ENCODE peak calls at places on chromosomes 4 and X, in six cellular contexts. E is A549, Q is GM23338, Z is HCT116, B is HepG2, O is K562. J is an unnamed sample.

GRCh38 chr4:146495277-146495676 is 26.5 kb downstream of the SLC10A7 start:
- DNase-seq in E (no peak), Q (no peak), Z (no peak), B (peak), O (no peak), J (no peak)

GRCh38 chr4:180407273-180407885 is 1835.8 kb upstream of the TENM3 start:
- DNase-seq in E (no peak), Q (no peak), Z (no peak), B (no peak), O (no peak), J (no peak)

GRCh38 chrX:20159811-20160385 is 18.3 kb upstream of the EIF1AX start:
- DNase-seq in E (no peak), Q (no peak), Z (no peak), B (no peak), O (no peak), J (no peak)

GRCh38 chr4:121034010-121034409 is 38.3 kb downstream of the NDNF start:
- DNase-seq in E (no peak), Q (no peak), Z (no peak), B (no peak), O (no peak), J (peak)

GRCh38 chr4:180356766-180357165 is 1886.4 kb upstream of the TENM3 start:
- DNase-seq in E (no peak), Q (no peak), Z (no peak), B (no peak), O (no peak), J (no peak)

GRCh38 chr4:1953335-1953734 is 55.4 kb downstream of the NELFA start:
- DNase-seq in E (no peak), Q (no peak), Z (no peak), B (no peak), O (no peak), J (no peak)

GRCh38 chr4:114017120-114017917 is 37.9 kb upstream of the ARSJ start:
- DNase-seq in E (no peak), Q (no peak), Z (no peak), B (no peak), O (no peak), J (no peak)

GRCh38 chrX:39850630-39851152 is 247.1 kb downstream of the BCOR start:
- DNase-seq in E (no peak), Q (no peak), Z (no peak), B (no peak), O (peak), J (peak)

GRCh38 chr4:128163177-128164117 is 102.3 kb downstream of the LARP1B start:
- DNase-seq in E (peak), Q (peak), Z (peak), B (peak), O (no peak), J (no peak)

GRCh38 chrX:132622130-132622529 is 133.3 kb upstream of the MBNL3 start:
- DNase-seq in E (no peak), Q (no peak), Z (peak), B (no peak), O (peak), J (no peak)

GRCh38 chrX:110418220-110418856 is 59.7 kb downstream of the RTL9 start:
- DNase-seq in E (peak), Q (peak), Z (no peak), B (no peak), O (peak), J (no peak)

GRCh38 chr4:8552024-8552423 is 28.2 kb upstream of the GPR78 start:
- DNase-seq in E (no peak), Q (no peak), Z (no peak), B (no peak), O (no peak), J (no peak)

GRCh38 chr4:184100297-184100885 is 117.3 kb downstream of the ENPP6 start:
- DNase-seq in E (peak), Q (peak), Z (peak), B (no peak), O (peak), J (no peak)

GRCh38 chr4:20987191-20987590 is 286.9 kb downstream of the PACRGL start:
- DNase-seq in E (no peak), Q (peak), Z (no peak), B (no peak), O (no peak), J (no peak)

GRCh38 chrX:109270580-109271484 is 211.1 kb downstream of the GUCY2F start:
- DNase-seq in E (no peak), Q (no peak), Z (peak), B (no peak), O (no peak), J (peak)

GRCh38 chr4:167897116-167897515 is 195.2 kb upstream of the ANXA10 start:
- DNase-seq in E (no peak), Q (peak), Z (peak), B (peak), O (no peak), J (no peak)

GRCh38 chr4:142817442-142817841 is 28.7 kb downstream of the INPP4B start:
- DNase-seq in E (no peak), Q (no peak), Z (peak), B (no peak), O (no peak), J (peak)

GRCh38 chr4:86640469-86640868 is 46.4 kb downstream of the PTPN13 start:
- DNase-seq in E (no peak), Q (no peak), Z (no peak), B (no peak), O (no peak), J (no peak)

GRCh38 chr4:98482847-98483806 is 175.3 kb downstream of the TSPAN5 start:
- DNase-seq in E (peak), Q (no peak), Z (peak), B (peak), O (no peak), J (no peak)

GRCh38 chrX:115650916-115651315 is 89.9 kb downstream of the PLS3 start:
- DNase-seq in E (peak), Q (peak), Z (peak), B (peak), O (peak), J (no peak)

GRCh38 chr4:147969573-147969972 is 237.7 kb downstream of the ARHGAP10 start:
- DNase-seq in E (no peak), Q (no peak), Z (no peak), B (no peak), O (no peak), J (no peak)

GRCh38 chr4:75545526-75545925 is 10.3 kb upstream of the ODAPH start:
- DNase-seq in E (no peak), Q (no peak), Z (no peak), B (no peak), O (no peak), J (no peak)

GRCh38 chr4:99002274-99002673 is 6.8 kb downstream of the METAP1 start:
- DNase-seq in E (no peak), Q (no peak), Z (no peak), B (no peak), O (no peak), J (no peak)

GRCh38 chrX:136910565-136911040 is 30.1 kb upstream of the RBMX start:
- DNase-seq in E (no peak), Q (no peak), Z (no peak), B (no peak), O (no peak), J (no peak)

GRCh38 chr4:55123791-55124190 is 1.6 kb downstream of the KDR start:
- DNase-seq in E (no peak), Q (no peak), Z (no peak), B (no peak), O (no peak), J (no peak)

GRCh38 chr4:148225639-148226038 is 216.6 kb downstream of the NR3C2 start:
- DNase-seq in E (no peak), Q (no peak), Z (no peak), B (no peak), O (no peak), J (no peak)

GRCh38 chr4:123980736-123981285 is 584.2 kb downstream of the SPRY1 start:
- DNase-seq in E (no peak), Q (no peak), Z (no peak), B (no peak), O (no peak), J (no peak)

GRCh38 chr4:27187786-27188185 is 327.1 kb downstream of the STIM2 start:
- DNase-seq in E (no peak), Q (no peak), Z (no peak), B (no peak), O (no peak), J (no peak)

DNA sequence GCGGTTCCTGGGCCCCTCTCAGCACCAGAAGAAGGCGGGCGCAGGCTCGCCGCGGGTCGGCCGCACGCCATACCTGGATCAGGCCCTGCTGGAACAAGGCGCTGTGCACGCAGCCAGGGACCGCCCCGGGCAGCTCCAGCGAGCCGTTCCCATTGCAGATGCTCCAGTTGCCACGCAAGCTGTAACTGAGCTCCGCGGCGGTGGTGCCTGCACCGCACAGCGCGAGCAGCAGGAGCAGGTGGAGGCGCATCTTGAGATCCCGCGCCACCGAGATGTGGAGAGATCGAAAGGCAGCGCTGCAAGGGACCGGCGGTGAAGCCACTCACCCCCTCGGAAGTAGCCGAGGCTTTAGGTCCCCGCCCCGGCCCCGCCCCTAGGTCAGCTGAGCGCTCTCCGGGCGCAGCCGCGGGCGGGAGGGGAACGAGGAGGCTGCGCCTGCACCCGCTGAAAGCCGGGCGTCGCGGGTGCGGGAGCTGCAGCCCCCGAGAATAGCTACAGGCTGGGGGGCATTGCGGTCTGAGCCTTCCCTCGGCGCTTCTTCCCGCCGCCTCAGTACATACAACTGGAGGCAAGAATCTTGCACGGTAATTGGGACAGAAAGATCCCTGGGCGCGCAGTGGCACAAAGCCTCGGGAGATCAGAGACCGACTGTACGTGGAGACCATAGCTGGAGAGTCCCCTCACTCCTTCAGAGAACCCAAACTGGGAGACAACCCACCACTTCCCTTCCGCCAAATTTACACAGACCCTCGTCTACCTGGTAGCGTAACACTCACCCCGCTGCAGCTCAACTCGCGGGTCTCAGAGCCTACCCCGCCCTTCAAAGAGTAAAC is at the start of gene MANBA:
- DNase-seq in E (peak), Q (peak), Z (peak), B (peak), O (peak), J (peak)
- TF ChIP-seq CTCF in E (no peak), Q (no peak), Z (no peak), B (peak), O (no peak), J (no peak)

GRCh38 chr4:52861879-52862604 is at the start of gene RASL11B:
- DNase-seq in E (peak), Q (peak), Z (peak), B (peak), O (peak), J (peak)
- TF ChIP-seq REST in E (no peak), Q (no peak), Z (no peak), B (no peak), O (no peak), J (no peak)

DNA sequence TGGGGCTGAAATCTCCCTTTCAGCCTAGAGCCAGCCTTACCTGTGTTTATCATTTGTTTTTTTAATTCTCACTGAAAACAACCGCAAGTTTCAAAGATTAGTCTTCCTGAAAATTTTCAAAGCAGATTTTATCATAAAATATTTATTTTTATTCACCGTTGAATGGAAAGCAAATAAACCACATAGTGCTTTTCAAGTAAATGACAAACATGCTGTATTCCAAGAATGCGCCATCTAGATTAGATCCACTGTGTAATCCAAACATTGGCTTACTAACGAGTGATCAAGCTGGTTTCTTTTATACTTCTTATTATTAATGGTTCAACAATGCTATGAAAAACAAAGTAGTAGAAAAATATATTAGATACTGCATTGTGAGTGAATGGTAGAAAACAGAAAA is 1176.2 kb upstream of the IGFBP7 start:
- DNase-seq in E (no peak), Q (no peak), Z (no peak), B (no peak), O (no peak), J (no peak)
- TF ChIP-seq CTCF in E (no peak), Q (no peak), Z (no peak), B (no peak), O (no peak), J (no peak)

GRCh38 chr4:6161921-6162464 is 38.4 kb downstream of the JAKMIP1 start:
- DNase-seq in E (no peak), Q (no peak), Z (no peak), B (no peak), O (no peak), J (no peak)
- TF ChIP-seq REST in E (no peak), Q (no peak), Z (no peak), B (no peak), O (no peak), J (no peak)

DNA sequence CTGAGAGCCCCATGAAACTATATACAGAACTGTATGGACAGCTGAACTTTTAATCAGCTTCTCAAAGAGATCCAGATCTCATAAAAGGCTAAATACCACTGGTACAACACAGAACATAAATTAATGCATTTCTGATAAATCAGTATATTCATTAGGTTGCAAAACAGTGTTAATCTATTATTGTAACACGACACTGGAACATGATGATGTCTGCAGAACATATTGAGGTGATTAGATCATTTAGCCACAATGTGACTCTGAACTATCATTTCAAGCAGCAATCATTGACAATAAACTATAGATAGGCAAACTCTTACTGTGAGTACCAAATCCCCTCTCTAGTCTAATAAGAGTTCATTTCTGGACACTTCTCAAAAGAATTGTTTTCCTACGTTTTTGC is 50.3 kb downstream of the GASK1B start:
- DNase-seq in E (no peak), Q (no peak), Z (no peak), B (no peak), O (no peak), J (no peak)
- TF ChIP-seq CTCF in E (no peak), Q (no peak), Z (no peak), B (no peak), O (no peak), J (no peak)

DNA sequence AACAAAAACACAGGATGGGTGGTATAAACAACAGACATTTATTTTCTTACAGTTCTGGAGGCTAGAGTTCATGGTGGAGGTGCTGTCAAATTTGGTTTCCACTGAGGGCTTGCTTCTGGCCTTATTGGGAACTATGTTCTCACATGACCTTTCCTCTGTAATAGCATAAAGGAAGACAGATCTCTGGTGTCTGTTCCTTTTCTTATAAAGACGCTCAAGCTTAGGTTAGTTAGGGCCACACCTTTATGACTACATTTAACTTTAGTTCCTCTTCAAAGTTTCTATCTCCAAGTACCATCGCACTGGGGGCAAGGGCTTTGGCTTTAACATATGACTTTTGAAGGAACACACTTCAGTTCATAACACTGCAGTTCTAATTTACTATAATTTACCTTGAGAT is 543.8 kb upstream of the CPEB2 start:
- DNase-seq in E (no peak), Q (no peak), Z (no peak), B (no peak), O (no peak), J (no peak)
- TF ChIP-seq REST in E (no peak), Q (no peak), Z (no peak), B (no peak), O (no peak), J (no peak)

J was measured in HL-60.